ENCODE peak calls at places on chromosome 12, in eight cellular contexts. Y is HEK293T; A is aorta; F is ELR; R is left ventricle myocardium superior; K is H4; E is retinal pigment epithelial cell; Z is naive thymus-derived CD8-positive, alpha-beta T cell. Q is an unnamed sample.

GRCh38 chr12:23204933-23205778 is 580.2 kb downstream of the ETNK1 start:
- DNase-seq in Y (peak), A (no peak), F (peak), R (no peak), K (peak), E (peak), Z (no peak), Q (no peak)

GRCh38 chr12:116954700-116955381 is 44.1 kb downstream of the FBXW8 start:
- DNase-seq in Y (no peak), A (no peak), F (no peak), R (peak), K (no peak), E (no peak), Z (no peak), Q (no peak)

GRCh38 chr12:27309293-27309994 is 23.2 kb upstream of the BMAL2 start:
- DNase-seq in Y (no peak), A (no peak), F (no peak), R (no peak), K (no peak), E (no peak), Z (no peak), Q (no peak)

GRCh38 chr12:132941336-132941954 is 14.7 kb downstream of the ZNF605 start:
- DNase-seq in Y (no peak), A (no peak), F (no peak), R (no peak), K (no peak), E (no peak), Z (no peak), Q (no peak)

GRCh38 chr12:15599266-15600037 is 189.7 kb downstream of the EPS8 start:
- DNase-seq in Y (no peak), A (peak), F (peak), R (no peak), K (peak), E (peak), Z (no peak), Q (no peak)

GRCh38 chr12:6089041-6089823 is 35.2 kb downstream of the VWF start:
- DNase-seq in Y (no peak), A (no peak), F (peak), R (no peak), K (no peak), E (no peak), Z (no peak), Q (no peak)

GRCh38 chr12:52210186-52210924 is 18.5 kb upstream of the KRT80 start:
- DNase-seq in Y (no peak), A (no peak), F (peak), R (no peak), K (no peak), E (peak), Z (peak), Q (no peak)

GRCh38 chr12:10276774-10277173 is 30.9 kb upstream of the KLRD1 start:
- DNase-seq in Y (no peak), A (no peak), F (no peak), R (no peak), K (peak), E (no peak), Z (no peak), Q (no peak)

GRCh38 chr12:59742831-59743230 is 147.0 kb downstream of the SLC16A7 start:
- DNase-seq in Y (no peak), A (no peak), F (peak), R (no peak), K (no peak), E (no peak), Z (no peak), Q (no peak)

GRCh38 chr12:129310346-129310745 is 457.1 kb downstream of the GLT1D1 start:
- DNase-seq in Y (no peak), A (no peak), F (no peak), R (no peak), K (no peak), E (no peak), Z (no peak), Q (no peak)

GRCh38 chr12:114003286-114003685 is 37.2 kb upstream of the RBM19 start:
- DNase-seq in Y (no peak), A (no peak), F (no peak), R (no peak), K (no peak), E (no peak), Z (no peak), Q (no peak)

GRCh38 chr12:6644903-6645302 is 2.3 kb downstream of the ACRBP start:
- DNase-seq in Y (no peak), A (peak), F (no peak), R (peak), K (no peak), E (no peak), Z (no peak), Q (peak)

GRCh38 chr12:109925185-109925835 is 25.2 kb downstream of the TCHP start:
- DNase-seq in Y (no peak), A (no peak), F (no peak), R (no peak), K (no peak), E (no peak), Z (no peak), Q (no peak)

GRCh38 chr12:49345048-49345839 is 1.4 kb upstream of the DNAJC22 start:
- DNase-seq in Y (no peak), A (no peak), F (peak), R (no peak), K (no peak), E (no peak), Z (no peak), Q (peak)

GRCh38 chr12:131672311-131672940 is 38.5 kb upstream of the SFSWAP start:
- DNase-seq in Y (no peak), A (no peak), F (no peak), R (no peak), K (no peak), E (no peak), Z (no peak), Q (peak)

GRCh38 chr12:115223322-115223721 is 539.3 kb upstream of the TBX3 start:
- DNase-seq in Y (no peak), A (no peak), F (peak), R (no peak), K (peak), E (peak), Z (no peak), Q (no peak)

Q was measured in ecto neural progenitor cell.